ENCODE peak calls at places on chromosomes 13 and 19, in five cellular contexts. B is bronchial epithelial cell, N is omental fat pad, D is heart right ventricle, U is HFF-Myc. A is an unnamed sample.

GRCh38 chr13:25807562-25807961 is 244.3 kb downstream of the SHISA2 start:
- DNase-seq in N (no peak), U (no peak), D (no peak), B (no peak), A (no peak)

GRCh38 chr13:45451282-45451681 is 13.5 kb upstream of the COG3 start:
- DNase-seq in U (no peak), N (no peak), B (no peak), D (no peak), A (no peak)

GRCh38 chr19:6076291-6076665 is 34.0 kb downstream of the RFX2 start:
- DNase-seq in B (no peak), N (no peak), U (no peak), D (no peak), A (no peak)

GRCh38 chr19:13850910-13851753 is 25.8 kb upstream of the NANOS3 start:
- DNase-seq in D (peak; percentile 88), N (peak; percentile 81), U (peak; percentile 83), B (peak; percentile 85), A (no peak)

GRCh38 chr13:95226932-95227718 is 74.1 kb downstream of the ABCC4 start:
- DNase-seq in N (no peak), D (no peak), B (no peak), U (no peak), A (no peak)

GRCh38 chr19:51014242-51014641 is 5.3 kb downstream of the KLK10 start:
- DNase-seq in N (no peak), U (no peak), B (no peak), D (no peak), A (no peak)

GRCh38 chr13:32150794-32151193 is 119.2 kb downstream of the FRY start:
- DNase-seq in N (no peak), D (peak; percentile 78), U (no peak), B (no peak), A (no peak)

GRCh38 chr19:46303702-46304397 is 7.0 kb downstream of the HIF3A start:
- DNase-seq in U (no peak), D (peak; percentile 78), N (no peak), B (peak; percentile 48), A (no peak)

GRCh38 chr19:2740314-2740656 is 468 bp upstream of the SLC39A3 start:
- DNase-seq in N (no peak), B (no peak), D (no peak), U (no peak), A (no peak)

GRCh38 chr13:111968611-111969010 is 98.3 kb upstream of the SOX1 start:
- DNase-seq in U (no peak), B (no peak), N (no peak), D (no peak), A (no peak)

GRCh38 chr13:44075113-44075512 is 195.4 kb downstream of the LACC1 start:
- DNase-seq in B (no peak), U (no peak), N (no peak), D (no peak), A (no peak)

GRCh38 chr13:41058229-41059070 is 2.9 kb upstream of the WBP4 start:
- DNase-seq in U (no peak), B (no peak), D (no peak), N (no peak), A (no peak)

GRCh38 chr19:49581007-49581508 is at the start of gene PRRG2:
- DNase-seq in N (no peak), D (no peak), B (peak; percentile 51), U (no peak), A (no peak)

GRCh38 chr19:10290876-10291553 is 1.3 kb downstream of the ICAM5 start:
- DNase-seq in N (no peak), B (peak; percentile 36), D (no peak), U (no peak), A (no peak)

GRCh38 chr13:109156181-109156935 is 526.9 kb downstream of the MYO16 start:
- DNase-seq in B (peak; percentile 95), U (peak; percentile 71), D (peak; percentile 34), N (no peak), A (peak; percentile 45)

GRCh38 chr19:8004723-8005513 is 523 bp downstream of the ELAVL1 start:
- DNase-seq in N (no peak), B (no peak), U (no peak), D (no peak), A (no peak)

GRCh38 chr13:106276876-106277275 is 258.6 kb downstream of the EFNB2 start:
- DNase-seq in D (no peak), U (no peak), N (no peak), B (peak; percentile 94), A (no peak)

GRCh38 chr19:41226874-41227390 is 7.9 kb downstream of the AXL start:
- DNase-seq in D (no peak), N (no peak), U (no peak), B (no peak), A (no peak)

GRCh38 chr19:47284324-47284899 is 9.7 kb downstream of the INAFM1 start:
- DNase-seq in D (peak; percentile 55), B (peak; percentile 59), U (peak; percentile 66), N (no peak), A (no peak)

GRCh38 chr13:87089391-87089790 is 581.8 kb upstream of the SLITRK5 start:
- DNase-seq in B (peak; percentile 54), U (no peak), N (no peak), D (no peak), A (no peak)

GRCh38 chr19:41623360-41623759 is 3.5 kb downstream of the CEACAM4 start:
- DNase-seq in B (no peak), N (no peak), D (no peak), U (no peak), A (no peak)

GRCh38 chr19:19110410-19111137 is 27.7 kb downstream of the TMEM161A start:
- DNase-seq in B (no peak), N (no peak), D (no peak), U (no peak), A (no peak)

GRCh38 chr13:111281751-111282311 is 38.6 kb upstream of the TEX29 start:
- DNase-seq in N (no peak), D (peak; percentile 47), B (peak; percentile 3), U (no peak), A (peak; percentile 65)

GRCh38 chr13:97631158-97631557 is 197.2 kb downstream of the RAP2A start:
- DNase-seq in N (no peak), B (no peak), D (no peak), U (no peak), A (no peak)
- TF ChIP-seq CTCF in N (no peak), B (no peak), D (no peak), U (no peak), A (no peak)

GRCh38 chr19:11381535-11382369 is 2.4 kb downstream of the EPOR start:
- DNase-seq in B (peak; percentile 36), U (peak; percentile 70), N (no peak), D (peak; percentile 75), A (no peak)
- TF ChIP-seq CTCF in B (peak; percentile 2), U (peak; percentile 29), N (no peak), D (no peak), A (peak; percentile 24)

GRCh38 chr13:99996177-99996705 is 14.7 kb downstream of the ZIC2 start:
- DNase-seq in D (no peak), N (no peak), B (peak; percentile 27), U (no peak), A (no peak)

GRCh38 chr13:99995104-99995502 is 13.5 kb downstream of the ZIC2 start:
- DNase-seq in N (no peak), U (no peak), B (no peak), D (no peak), A (no peak)

GRCh38 chr13:99995503-99996176 is 14.1 kb downstream of the ZIC2 start:
- DNase-seq in B (peak; percentile 34), D (no peak), U (no peak), N (no peak), A (no peak)

GRCh38 chr13:99998261-99998660 is 16.7 kb downstream of the ZIC2 start:
- DNase-seq in D (no peak), B (no peak), N (no peak), U (no peak), A (no peak)

GRCh38 chr13:99997702-99998219 is 16.2 kb downstream of the ZIC2 start:
- DNase-seq in N (no peak), D (no peak), U (no peak), B (no peak), A (no peak)
- TF ChIP-seq CTCF in N (no peak), D (no peak), U (no peak), B (no peak), A (no peak)

DNA sequence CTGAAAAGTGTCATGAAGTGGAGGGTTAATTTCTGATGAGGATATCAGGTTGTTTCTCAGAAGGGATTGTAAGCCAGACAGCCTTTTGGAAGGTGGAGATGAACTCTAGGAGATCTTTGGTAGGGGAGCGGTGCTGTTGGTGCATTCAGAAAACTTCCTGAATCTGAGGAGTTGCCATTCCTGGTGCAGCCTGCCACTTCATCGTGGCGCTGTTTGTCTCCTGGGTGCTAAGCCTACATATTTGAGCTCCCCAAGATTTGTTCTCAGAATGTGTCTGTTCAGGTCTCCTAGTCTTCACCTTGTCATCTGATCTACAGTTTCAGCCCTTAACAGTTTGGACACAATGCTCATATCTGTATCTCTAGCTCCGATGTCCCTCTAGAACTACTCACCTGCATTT is 285.6 kb downstream of the MTUS2 start:
- DNase-seq in D (no peak), U (no peak), N (no peak), B (no peak), A (no peak)
- TF ChIP-seq CTCF in D (no peak), U (no peak), N (no peak), B (no peak), A (no peak)

DNA sequence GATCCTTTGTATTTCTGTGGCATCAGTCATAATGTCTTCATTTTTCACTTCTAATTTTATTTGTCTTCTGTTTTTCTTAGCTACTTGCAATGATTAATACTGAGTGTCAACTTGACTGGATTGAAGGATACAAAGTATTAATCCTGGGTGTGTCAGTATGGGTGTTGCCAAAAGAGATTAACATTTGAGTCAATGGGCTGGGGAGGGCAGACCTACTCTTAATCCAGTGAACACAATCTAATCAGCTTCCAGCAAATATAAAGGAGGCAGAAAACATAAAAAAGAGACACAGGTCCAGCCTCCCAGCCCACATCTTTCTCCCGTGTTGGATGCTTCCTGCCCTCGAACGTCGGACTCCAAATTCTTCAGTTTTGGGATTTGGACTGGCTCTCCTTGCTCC is 640.9 kb upstream of the MIR17HG start:
- DNase-seq in N (no peak), B (peak; percentile 2), D (no peak), U (no peak), A (no peak)
- TF ChIP-seq CTCF in N (no peak), B (no peak), D (no peak), U (no peak), A (no peak)

A was measured in AG04449.